ENCODE peak calls at places on chromosomes 5 and 9, in seven cellular contexts. C is HL-60; T is HEK293T; D is activated CD4-positive, alpha-beta memory T cell treated with anti-CD3 and anti-CD28 coated beads, Interleukin-2, amount 10 ng/mL, durations not matched to agents 7 days and 5 days; O is ecto neural progenitor cell; M is foreskin fibroblast; A is NCI-H1092 treated with DMSO at 0.1 percent for 48 hours. B is an unnamed sample.

GRCh38 chr9:72554221-72554641 is 32.8 kb downstream of the TMC1 start:
- DNase-seq in M (peak), T (no peak), D (no peak), A (no peak), O (no peak), C (no peak), B (peak)

GRCh38 chr9:104232781-104233341 is 138.8 kb downstream of the SMC2 start:
- DNase-seq in M (peak), D (no peak), C (no peak), O (no peak), T (no peak), A (no peak), B (no peak)

GRCh38 chr5:171315386-171315891 is 6.4 kb downstream of the TLX3 start:
- DNase-seq in O (no peak), M (no peak), D (no peak), T (no peak), A (no peak), C (no peak), B (no peak)

GRCh38 chr9:73423891-73424290 is 272.2 kb downstream of the ANXA1 start:
- DNase-seq in A (no peak), C (no peak), M (peak), O (no peak), D (no peak), T (no peak), B (no peak)

GRCh38 chr9:113985968-113986585 is 92.0 kb downstream of the AMBP start:
- DNase-seq in T (no peak), M (peak), O (no peak), D (no peak), A (no peak), C (no peak), B (no peak)

GRCh38 chr5:169290895-169291294 is 10.0 kb downstream of the SLIT3 start:
- DNase-seq in D (no peak), T (no peak), A (no peak), M (no peak), C (no peak), O (no peak), B (no peak)

GRCh38 chr5:32436553-32437262 is 7.8 kb downstream of the ZFR start:
- DNase-seq in A (no peak), M (no peak), O (no peak), T (no peak), C (no peak), D (no peak), B (no peak)

GRCh38 chr5:140273401-140273877 is 29.5 kb downstream of the PFDN1 start:
- DNase-seq in T (no peak), A (no peak), O (no peak), D (peak), C (peak), M (peak), B (no peak)

GRCh38 chr5:139108056-139108811 is 89.9 kb downstream of the SIL1 start:
- DNase-seq in A (peak), T (no peak), O (no peak), D (no peak), M (peak), C (no peak), B (no peak)

GRCh38 chr9:14062449-14063187 is 251.3 kb downstream of the NFIB start:
- DNase-seq in D (no peak), O (no peak), C (no peak), T (no peak), M (peak), A (peak), B (no peak)

B was measured in Caco-2.